ENCODE peak calls at places on chromosomes 7 and 10, in eight cellular contexts. One of them, this sample, is unnamed.

GRCh38 chr7:157004839-157005455 is 5.5 kb downstream of the MNX1 start:
- DNase-seq in psoas muscle: no peak
- DNase-seq in CD4-positive, alpha-beta T cell: no peak
- DNase-seq in astrocyte of the spinal cord: no peak
- DNase-seq in H9: no peak
- DNase-seq in mammary epithelial cell: no peak
- DNase-seq in transverse colon: no peak
- DNase-seq in spleen: no peak
- DNase-seq in this sample: no peak

GRCh38 chr10:103986360-103986759 is 19.4 kb downstream of the SLK start:
- DNase-seq in CD4-positive, alpha-beta T cell: no peak
- DNase-seq in psoas muscle: no peak
- DNase-seq in mammary epithelial cell: peak
- DNase-seq in astrocyte of the spinal cord: no peak
- DNase-seq in transverse colon: no peak
- DNase-seq in spleen: no peak
- DNase-seq in H9: no peak
- DNase-seq in this sample: no peak

GRCh38 chr7:116259821-116260440 is 49.6 kb downstream of the TES start:
- DNase-seq in psoas muscle: no peak
- DNase-seq in H9: no peak
- DNase-seq in transverse colon: no peak
- DNase-seq in astrocyte of the spinal cord: peak
- DNase-seq in mammary epithelial cell: peak
- DNase-seq in spleen: no peak
- DNase-seq in CD4-positive, alpha-beta T cell: no peak
- DNase-seq in this sample: no peak

GRCh38 chr7:30652951-30653641 is 29.2 kb downstream of the CRHR2 start:
- DNase-seq in spleen: peak
- DNase-seq in mammary epithelial cell: no peak
- DNase-seq in CD4-positive, alpha-beta T cell: peak
- DNase-seq in H9: no peak
- DNase-seq in astrocyte of the spinal cord: no peak
- DNase-seq in transverse colon: no peak
- DNase-seq in psoas muscle: no peak
- DNase-seq in this sample: no peak

GRCh38 chr10:102342958-102343357 is 52.5 kb upstream of the NFKB2 start:
- DNase-seq in spleen: no peak
- DNase-seq in CD4-positive, alpha-beta T cell: no peak
- DNase-seq in psoas muscle: no peak
- DNase-seq in mammary epithelial cell: peak
- DNase-seq in H9: no peak
- DNase-seq in transverse colon: no peak
- DNase-seq in astrocyte of the spinal cord: peak
- DNase-seq in this sample: no peak

GRCh38 chr10:31426425-31426824 is 107.4 kb downstream of the ZEB1 start:
- DNase-seq in transverse colon: no peak
- DNase-seq in spleen: no peak
- DNase-seq in psoas muscle: no peak
- DNase-seq in H9: no peak
- DNase-seq in CD4-positive, alpha-beta T cell: no peak
- DNase-seq in mammary epithelial cell: peak
- DNase-seq in astrocyte of the spinal cord: peak
- DNase-seq in this sample: peak

GRCh38 chr7:128260069-128260468 is 19.0 kb downstream of the LEP start:
- DNase-seq in astrocyte of the spinal cord: no peak
- DNase-seq in spleen: no peak
- DNase-seq in psoas muscle: no peak
- DNase-seq in H9: no peak
- DNase-seq in mammary epithelial cell: no peak
- DNase-seq in CD4-positive, alpha-beta T cell: no peak
- DNase-seq in transverse colon: no peak
- DNase-seq in this sample: no peak

GRCh38 chr7:125878990-125879389 is 949.4 kb upstream of the POT1 start:
- DNase-seq in CD4-positive, alpha-beta T cell: no peak
- DNase-seq in H9: no peak
- DNase-seq in astrocyte of the spinal cord: peak
- DNase-seq in psoas muscle: no peak
- DNase-seq in spleen: no peak
- DNase-seq in transverse colon: no peak
- DNase-seq in mammary epithelial cell: no peak
- DNase-seq in this sample: no peak

GRCh38 chr7:64294701-64295420 is 18.9 kb upstream of the ZNF736 start:
- DNase-seq in transverse colon: no peak
- DNase-seq in H9: no peak
- DNase-seq in psoas muscle: no peak
- DNase-seq in astrocyte of the spinal cord: no peak
- DNase-seq in mammary epithelial cell: no peak
- DNase-seq in CD4-positive, alpha-beta T cell: no peak
- DNase-seq in spleen: no peak
- DNase-seq in this sample: no peak

GRCh38 chr7:135078051-135078450 is 69.8 kb upstream of the TMEM140 start:
- DNase-seq in spleen: no peak
- DNase-seq in H9: no peak
- DNase-seq in mammary epithelial cell: no peak
- DNase-seq in psoas muscle: no peak
- DNase-seq in astrocyte of the spinal cord: no peak
- DNase-seq in CD4-positive, alpha-beta T cell: no peak
- DNase-seq in transverse colon: no peak
- DNase-seq in this sample: no peak

GRCh38 chr10:92690211-92691041 is 671 bp downstream of the HHEX start:
- DNase-seq in spleen: peak
- DNase-seq in transverse colon: peak
- DNase-seq in astrocyte of the spinal cord: peak
- DNase-seq in psoas muscle: peak
- DNase-seq in H9: peak
- DNase-seq in CD4-positive, alpha-beta T cell: peak
- DNase-seq in mammary epithelial cell: peak
- DNase-seq in this sample: no peak

GRCh38 chr10:128337860-128338378 is 211.7 kb upstream of the MKI67 start:
- DNase-seq in spleen: no peak
- DNase-seq in CD4-positive, alpha-beta T cell: no peak
- DNase-seq in H9: no peak
- DNase-seq in transverse colon: no peak
- DNase-seq in astrocyte of the spinal cord: no peak
- DNase-seq in psoas muscle: peak
- DNase-seq in mammary epithelial cell: no peak
- DNase-seq in this sample: no peak

GRCh38 chr7:130921391-130922180 is 187.6 kb upstream of the KLF14 start:
- DNase-seq in astrocyte of the spinal cord: peak
- DNase-seq in H9: no peak
- DNase-seq in psoas muscle: peak
- DNase-seq in mammary epithelial cell: no peak
- DNase-seq in spleen: no peak
- DNase-seq in transverse colon: peak
- DNase-seq in CD4-positive, alpha-beta T cell: no peak
- DNase-seq in this sample: peak

GRCh38 chr7:127251458-127252379 is 1.0 kb downstream of the GRM8 start:
- DNase-seq in H9: peak
- DNase-seq in transverse colon: peak
- DNase-seq in astrocyte of the spinal cord: no peak
- DNase-seq in mammary epithelial cell: peak
- DNase-seq in CD4-positive, alpha-beta T cell: no peak
- DNase-seq in psoas muscle: peak
- DNase-seq in spleen: peak
- DNase-seq in this sample: no peak

GRCh38 chr10:129496995-129497394 is 30.0 kb downstream of the MGMT start:
- DNase-seq in transverse colon: no peak
- DNase-seq in mammary epithelial cell: no peak
- DNase-seq in H9: no peak
- DNase-seq in CD4-positive, alpha-beta T cell: no peak
- DNase-seq in astrocyte of the spinal cord: no peak
- DNase-seq in spleen: no peak
- DNase-seq in psoas muscle: no peak
- DNase-seq in this sample: no peak

GRCh38 chr10:70052462-70053211 is at the start of gene MACROH2A2:
- DNase-seq in transverse colon: peak
- DNase-seq in CD4-positive, alpha-beta T cell: no peak
- DNase-seq in H9: peak
- DNase-seq in mammary epithelial cell: peak
- DNase-seq in spleen: no peak
- DNase-seq in astrocyte of the spinal cord: peak
- DNase-seq in psoas muscle: peak
- DNase-seq in this sample: peak

GRCh38 chr10:71213127-71213616 is 802 bp downstream of the UNC5B start:
- DNase-seq in transverse colon: peak
- DNase-seq in astrocyte of the spinal cord: peak
- DNase-seq in spleen: peak
- DNase-seq in H9: peak
- DNase-seq in CD4-positive, alpha-beta T cell: no peak
- DNase-seq in psoas muscle: peak
- DNase-seq in mammary epithelial cell: peak
- DNase-seq in this sample: no peak

GRCh38 chr7:34117583-34117982 is 212.2 kb downstream of the BMPER start:
- DNase-seq in mammary epithelial cell: no peak
- DNase-seq in astrocyte of the spinal cord: no peak
- DNase-seq in spleen: no peak
- DNase-seq in H9: no peak
- DNase-seq in psoas muscle: no peak
- DNase-seq in CD4-positive, alpha-beta T cell: no peak
- DNase-seq in transverse colon: no peak
- DNase-seq in this sample: no peak

GRCh38 chr10:84755311-84755710 is 426.9 kb downstream of the CCSER2 start:
- DNase-seq in CD4-positive, alpha-beta T cell: no peak
- DNase-seq in H9: no peak
- DNase-seq in astrocyte of the spinal cord: no peak
- DNase-seq in spleen: no peak
- DNase-seq in psoas muscle: no peak
- DNase-seq in transverse colon: no peak
- DNase-seq in mammary epithelial cell: no peak
- DNase-seq in this sample: no peak

GRCh38 chr7:47633134-47633533 is 51.2 kb upstream of the TNS3 start:
- DNase-seq in astrocyte of the spinal cord: no peak
- DNase-seq in mammary epithelial cell: no peak
- DNase-seq in H9: no peak
- DNase-seq in psoas muscle: no peak
- DNase-seq in CD4-positive, alpha-beta T cell: no peak
- DNase-seq in spleen: no peak
- DNase-seq in transverse colon: no peak
- DNase-seq in this sample: no peak
- TF ChIP-seq CTCF in astrocyte of the spinal cord: no peak
- TF ChIP-seq CTCF in mammary epithelial cell: no peak
- TF ChIP-seq CTCF in H9: no peak
- TF ChIP-seq CTCF in psoas muscle: no peak
- TF ChIP-seq CTCF in CD4-positive, alpha-beta T cell: no peak
- TF ChIP-seq CTCF in spleen: no peak
- TF ChIP-seq CTCF in transverse colon: no peak
- TF ChIP-seq CTCF in this sample: no peak

GRCh38 chr10:79602953-79603352 is 7.8 kb upstream of the SFTPA1 start:
- DNase-seq in spleen: no peak
- DNase-seq in transverse colon: no peak
- DNase-seq in astrocyte of the spinal cord: no peak
- DNase-seq in H9: no peak
- DNase-seq in CD4-positive, alpha-beta T cell: no peak
- DNase-seq in psoas muscle: no peak
- DNase-seq in mammary epithelial cell: no peak
- DNase-seq in this sample: no peak

GRCh38 chr10:79605308-79605707 is 5.4 kb upstream of the SFTPA1 start:
- DNase-seq in spleen: no peak
- DNase-seq in mammary epithelial cell: no peak
- DNase-seq in CD4-positive, alpha-beta T cell: no peak
- DNase-seq in transverse colon: no peak
- DNase-seq in psoas muscle: no peak
- DNase-seq in H9: no peak
- DNase-seq in astrocyte of the spinal cord: no peak
- DNase-seq in this sample: no peak

GRCh38 chr10:79604294-79604693 is 6.4 kb upstream of the SFTPA1 start:
- DNase-seq in mammary epithelial cell: no peak
- DNase-seq in spleen: no peak
- DNase-seq in astrocyte of the spinal cord: no peak
- DNase-seq in psoas muscle: no peak
- DNase-seq in transverse colon: no peak
- DNase-seq in CD4-positive, alpha-beta T cell: no peak
- DNase-seq in H9: no peak
- DNase-seq in this sample: no peak

GRCh38 chr10:79601939-79602338 is 8.8 kb upstream of the SFTPA1 start:
- DNase-seq in astrocyte of the spinal cord: no peak
- DNase-seq in CD4-positive, alpha-beta T cell: no peak
- DNase-seq in H9: no peak
- DNase-seq in mammary epithelial cell: no peak
- DNase-seq in transverse colon: no peak
- DNase-seq in psoas muscle: no peak
- DNase-seq in spleen: no peak
- DNase-seq in this sample: no peak
- TF ChIP-seq CTCF in astrocyte of the spinal cord: no peak
- TF ChIP-seq CTCF in CD4-positive, alpha-beta T cell: no peak
- TF ChIP-seq CTCF in H9: no peak
- TF ChIP-seq CTCF in mammary epithelial cell: no peak
- TF ChIP-seq CTCF in transverse colon: no peak
- TF ChIP-seq CTCF in psoas muscle: no peak
- TF ChIP-seq CTCF in spleen: no peak
- TF ChIP-seq CTCF in this sample: no peak

DNA sequence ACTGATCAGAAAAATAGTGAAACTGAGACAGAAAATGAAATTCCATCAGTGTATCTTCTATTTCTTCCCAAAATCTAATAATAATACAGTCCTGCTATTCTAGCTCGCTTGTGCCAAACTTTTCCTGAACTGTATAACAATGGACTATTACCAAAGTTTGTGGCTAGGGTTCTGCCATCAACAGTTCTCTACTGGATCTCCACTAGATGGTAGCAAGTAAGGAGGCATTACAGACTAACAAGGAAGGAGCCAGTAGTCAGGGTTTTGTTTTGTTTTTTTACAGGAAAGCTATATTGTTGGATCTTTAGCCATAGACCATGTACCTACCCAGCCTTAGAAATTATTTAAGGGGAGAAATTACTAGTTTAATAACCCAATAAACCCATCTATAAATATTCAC is 10.8 kb downstream of the MTERF1 start:
- DNase-seq in mammary epithelial cell: no peak
- DNase-seq in transverse colon: no peak
- DNase-seq in CD4-positive, alpha-beta T cell: no peak
- DNase-seq in spleen: no peak
- DNase-seq in astrocyte of the spinal cord: no peak
- DNase-seq in psoas muscle: no peak
- DNase-seq in H9: no peak
- DNase-seq in this sample: no peak
- TF ChIP-seq CTCF in mammary epithelial cell: no peak
- TF ChIP-seq CTCF in transverse colon: no peak
- TF ChIP-seq CTCF in CD4-positive, alpha-beta T cell: no peak
- TF ChIP-seq CTCF in spleen: no peak
- TF ChIP-seq CTCF in astrocyte of the spinal cord: no peak
- TF ChIP-seq CTCF in psoas muscle: no peak
- TF ChIP-seq CTCF in H9: no peak
- TF ChIP-seq CTCF in this sample: no peak

DNA sequence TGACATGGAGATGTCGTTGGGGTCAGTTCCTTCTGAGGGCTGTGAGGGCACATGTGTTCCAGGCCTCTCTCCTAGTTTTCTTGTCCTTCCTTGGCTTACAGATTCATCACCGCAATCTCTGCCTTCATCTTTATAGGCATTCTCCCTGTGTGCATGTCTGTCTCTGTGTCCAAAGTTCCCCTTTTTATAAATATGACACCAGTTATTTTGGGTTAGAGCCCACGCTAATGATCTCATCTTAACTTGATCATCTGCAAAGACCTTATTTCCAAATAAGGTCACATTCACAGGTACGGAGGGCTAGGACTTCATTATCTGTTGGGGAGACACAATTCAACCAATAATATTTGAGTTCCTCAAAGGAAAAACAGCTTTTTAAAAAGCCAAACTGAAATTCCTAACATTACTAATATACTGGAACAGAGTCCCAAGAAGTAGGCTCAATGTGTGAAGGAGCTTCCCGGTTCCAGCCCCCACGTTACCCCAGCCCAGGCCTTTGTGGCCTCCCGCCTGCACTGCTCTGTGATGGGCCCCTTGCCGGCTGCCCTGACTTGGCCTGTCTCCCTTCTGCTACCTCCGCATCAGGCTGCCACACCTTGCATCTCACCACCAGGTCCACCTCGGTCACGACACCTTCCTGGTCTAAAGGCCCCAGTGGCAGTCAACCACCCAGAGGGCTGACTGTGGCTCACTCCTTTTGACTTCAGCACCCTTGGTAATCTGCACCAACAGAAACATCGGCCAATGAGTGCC is 142.6 kb downstream of the KCNMA1 start:
- DNase-seq in mammary epithelial cell: no peak
- DNase-seq in CD4-positive, alpha-beta T cell: no peak
- DNase-seq in spleen: no peak
- DNase-seq in astrocyte of the spinal cord: no peak
- DNase-seq in transverse colon: no peak
- DNase-seq in psoas muscle: no peak
- DNase-seq in H9: no peak
- DNase-seq in this sample: no peak
- TF ChIP-seq CTCF in mammary epithelial cell: no peak
- TF ChIP-seq CTCF in CD4-positive, alpha-beta T cell: no peak
- TF ChIP-seq CTCF in spleen: no peak
- TF ChIP-seq CTCF in astrocyte of the spinal cord: no peak
- TF ChIP-seq CTCF in transverse colon: no peak
- TF ChIP-seq CTCF in psoas muscle: no peak
- TF ChIP-seq CTCF in H9: no peak
- TF ChIP-seq CTCF in this sample: no peak

This sample was measured in AG09319.